ENCODE peak calls at places on chromosomes 7 and 10, in eight cellular contexts. S is PC-9, Q is G401, B is Calu3, H is A172, K is NCI-H1105 treated with DMSO at 0.1 percent for 48 hours, Y is body of pancreas, A is left colon. P is an unnamed sample.
A peak's percentile ranks its signal among the peaks of the same experiment; 100 is the strongest.

GRCh38 chr10:95395947-95396449 is 105.2 kb upstream of the PDLIM1 start:
- DNase-seq in S (no peak), Q (peak; percentile 94), B (no peak), H (no peak), K (no peak), Y (no peak), A (no peak), P (peak; percentile 5)

GRCh38 chr10:70503776-70504175 is 25.2 kb downstream of the PALD1 start:
- DNase-seq in S (no peak), Q (peak; percentile 78), B (no peak), H (no peak), K (no peak), Y (no peak), A (no peak), P (no peak)

GRCh38 chr10:94403034-94403822 is 887 bp downstream of the TBC1D12 start:
- DNase-seq in S (peak; percentile 74), Q (peak; percentile 65), B (peak; percentile 56), H (peak; percentile 54), K (peak; percentile 38), Y (peak; percentile 63), A (peak; percentile 69), P (peak; percentile 43)

GRCh38 chr10:88254091-88254490 is 329.0 kb downstream of the RNLS start:
- DNase-seq in S (peak; percentile 88), Q (no peak), B (peak; percentile 51), H (peak; percentile 85), K (no peak), Y (no peak), A (no peak), P (no peak)

GRCh38 chr10:59906417-59907202 is at the start of gene CCDC6:
- DNase-seq in S (peak; percentile 84), Q (peak; percentile 92), B (peak; percentile 97), H (peak; percentile 87), K (peak; percentile 84), Y (peak; percentile 95), A (peak; percentile 94), P (peak; percentile 86)

GRCh38 chr10:45660876-45661411 is 11.6 kb downstream of the ZFAND4 start:
- DNase-seq in S (no peak), Q (no peak), B (no peak), H (no peak), K (no peak), Y (no peak), A (no peak), P (no peak)

GRCh38 chr7:129845972-129846327 is 106.8 kb downstream of the UBE2H start:
- DNase-seq in S (peak; percentile 79), Q (no peak), B (no peak), H (peak; percentile 83), K (no peak), Y (no peak), A (no peak), P (no peak)

GRCh38 chr7:102415685-102416225 is 17.6 kb upstream of the ORAI2 start:
- DNase-seq in S (no peak), Q (peak; percentile 45), B (no peak), H (no peak), K (no peak), Y (no peak), A (no peak), P (no peak)

GRCh38 chr10:132237871-132238270 is 51.1 kb downstream of the DPYSL4 start:
- DNase-seq in S (no peak), Q (peak; percentile 63), B (no peak), H (no peak), K (no peak), Y (no peak), A (no peak), P (no peak)

GRCh38 chr10:61822781-61823230 is 78.7 kb upstream of the ARID5B start:
- DNase-seq in S (no peak), Q (no peak), B (no peak), H (peak; percentile 46), K (no peak), Y (no peak), A (no peak), P (no peak)

GRCh38 chr7:148729984-148730733 is 31.5 kb downstream of the CUL1 start:
- DNase-seq in S (no peak), Q (peak; percentile 94), B (no peak), H (peak; percentile 6), K (no peak), Y (no peak), A (no peak), P (no peak)

GRCh38 chr7:76191783-76192240 is 9.9 kb upstream of the SRRM3 start:
- DNase-seq in S (peak; percentile 53), Q (peak; percentile 45), B (peak; percentile 24), H (peak; percentile 84), K (no peak), Y (no peak), A (no peak), P (no peak)

GRCh38 chr10:35765039-35765662 is 123.1 kb upstream of the FZD8 start:
- DNase-seq in S (no peak), Q (no peak), B (peak; percentile 54), H (no peak), K (no peak), Y (peak; percentile 33), A (peak; percentile 36), P (no peak)

GRCh38 chr7:25846722-25847121 is 305.3 kb upstream of the NFE2L3 start:
- DNase-seq in S (peak; percentile 79), Q (peak; percentile 77), B (peak; percentile 49), H (peak; percentile 39), K (peak; percentile 83), Y (peak; percentile 59), A (peak; percentile 47), P (peak; percentile 27)

GRCh38 chr7:30658471-30659074 is 23.7 kb downstream of the CRHR2 start:
- DNase-seq in S (no peak), Q (no peak), B (no peak), H (no peak), K (no peak), Y (no peak), A (no peak), P (no peak)

GRCh38 chr10:102918817-102919236 is 733 bp downstream of the CNNM2 start:
- DNase-seq in S (no peak), Q (peak; percentile 15), B (peak; percentile 4), H (no peak), K (peak; percentile 12), Y (no peak), A (peak; percentile 37), P (peak; percentile 20)

GRCh38 chr10:49172204-49173132 is 15.7 kb downstream of the TMEM273 start:
- DNase-seq in S (no peak), Q (no peak), B (no peak), H (no peak), K (no peak), Y (no peak), A (no peak), P (no peak)

GRCh38 chr7:151665363-151665762 is 145.7 kb upstream of the RHEB start:
- DNase-seq in S (no peak), Q (peak; percentile 64), B (no peak), H (no peak), K (no peak), Y (no peak), A (peak; percentile 47), P (no peak)

GRCh38 chr10:61779950-61780659 is 117.4 kb downstream of the CABCOCO1 start:
- DNase-seq in S (peak; percentile 59), Q (no peak), B (peak; percentile 64), H (peak; percentile 88), K (no peak), Y (no peak), A (peak; percentile 44), P (no peak)

P was measured in NCI-H345.